ENCODE peak calls at places on chromosomes 4 and X, in six cellular contexts. One of them, this sample, is unnamed.
A peak's percentile ranks its signal among the peaks of the same experiment; 100 is the strongest.

GRCh38 chrX:123263246-123263757 is 79.2 kb downstream of the GRIA3 start:
- DNase-seq in endodermal cell: peak; percentile 77
- DNase-seq in fibroblast of lung: no peak
- DNase-seq in cardiac muscle cell: peak; percentile 1
- DNase-seq in ascending aorta: no peak
- DNase-seq in GM23338: peak; percentile 11
- DNase-seq in this sample: no peak

GRCh38 chrX:38837389-38837788 is 36.1 kb downstream of the MID1IP1 start:
- DNase-seq in endodermal cell: no peak
- DNase-seq in fibroblast of lung: peak; percentile 22
- DNase-seq in cardiac muscle cell: no peak
- DNase-seq in ascending aorta: no peak
- DNase-seq in GM23338: no peak
- DNase-seq in this sample: no peak

GRCh38 chr4:71209161-71209560 is 129.7 kb upstream of the SLC4A4 start:
- DNase-seq in endodermal cell: no peak
- DNase-seq in fibroblast of lung: peak; percentile 52
- DNase-seq in cardiac muscle cell: no peak
- DNase-seq in ascending aorta: no peak
- DNase-seq in GM23338: no peak
- DNase-seq in this sample: no peak

GRCh38 chr4:2843909-2844584 is 403 bp downstream of the ADD1 start:
- DNase-seq in endodermal cell: peak; percentile 78
- DNase-seq in fibroblast of lung: peak; percentile 25
- DNase-seq in cardiac muscle cell: peak; percentile 78
- DNase-seq in ascending aorta: no peak
- DNase-seq in GM23338: peak; percentile 61
- DNase-seq in this sample: no peak

GRCh38 chrX:102765794-102766193 is 45.3 kb downstream of the GPRASP3 start:
- DNase-seq in endodermal cell: no peak
- DNase-seq in fibroblast of lung: peak; percentile 64
- DNase-seq in cardiac muscle cell: no peak
- DNase-seq in ascending aorta: peak; percentile 68
- DNase-seq in GM23338: no peak
- DNase-seq in this sample: no peak

GRCh38 chr4:83947811-83948210 is 411.9 kb downstream of the GPAT3 start:
- DNase-seq in endodermal cell: no peak
- DNase-seq in fibroblast of lung: no peak
- DNase-seq in cardiac muscle cell: no peak
- DNase-seq in ascending aorta: no peak
- DNase-seq in GM23338: peak; percentile 28
- DNase-seq in this sample: no peak

GRCh38 chr4:175176710-175177109 is 258.6 kb downstream of the ADAM29 start:
- DNase-seq in endodermal cell: no peak
- DNase-seq in fibroblast of lung: no peak
- DNase-seq in cardiac muscle cell: no peak
- DNase-seq in ascending aorta: no peak
- DNase-seq in GM23338: no peak
- DNase-seq in this sample: no peak

GRCh38 chrX:53357799-53358530 is 64.5 kb downstream of the SMC1A start:
- DNase-seq in endodermal cell: no peak
- DNase-seq in fibroblast of lung: peak; percentile 53
- DNase-seq in cardiac muscle cell: no peak
- DNase-seq in ascending aorta: no peak
- DNase-seq in GM23338: peak; percentile 78
- DNase-seq in this sample: no peak

GRCh38 chr4:24800273-24800880 is 5.0 kb downstream of the SOD3 start:
- DNase-seq in endodermal cell: peak; percentile 75
- DNase-seq in fibroblast of lung: peak; percentile 53
- DNase-seq in cardiac muscle cell: no peak
- DNase-seq in ascending aorta: no peak
- DNase-seq in GM23338: peak; percentile 56
- DNase-seq in this sample: no peak

GRCh38 chr4:76058302-76058701 is 16.2 kb upstream of the ART3 start:
- DNase-seq in endodermal cell: no peak
- DNase-seq in fibroblast of lung: no peak
- DNase-seq in cardiac muscle cell: no peak
- DNase-seq in ascending aorta: no peak
- DNase-seq in GM23338: no peak
- DNase-seq in this sample: no peak

GRCh38 chrX:17032351-17032750 is 85.9 kb downstream of the REPS2 start:
- DNase-seq in endodermal cell: no peak
- DNase-seq in fibroblast of lung: peak; percentile 92
- DNase-seq in cardiac muscle cell: no peak
- DNase-seq in ascending aorta: peak; percentile 88
- DNase-seq in GM23338: no peak
- DNase-seq in this sample: no peak

GRCh38 chrX:53882331-53882730 is 161.9 kb downstream of the PHF8 start:
- DNase-seq in endodermal cell: peak; percentile 45
- DNase-seq in fibroblast of lung: peak; percentile 79
- DNase-seq in cardiac muscle cell: peak; percentile 2
- DNase-seq in ascending aorta: no peak
- DNase-seq in GM23338: no peak
- DNase-seq in this sample: no peak

DNA sequence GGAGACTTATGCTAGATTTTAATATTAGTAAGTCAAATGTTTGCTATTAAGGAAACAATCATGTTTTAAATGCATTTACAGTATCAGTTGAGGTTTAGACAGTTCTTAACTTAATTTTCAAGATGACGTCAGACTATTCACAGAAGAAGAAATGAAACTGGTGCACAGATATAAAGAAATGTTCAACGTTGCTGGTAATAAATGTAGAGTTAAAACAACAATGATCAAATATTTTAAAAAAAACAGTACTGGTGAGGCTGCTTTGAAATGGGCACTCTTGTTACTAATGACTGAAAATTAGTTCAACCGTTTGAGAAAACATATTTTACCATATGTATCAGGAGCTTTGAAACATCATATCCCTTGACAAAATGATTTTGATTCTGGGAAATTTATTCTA is 44.2 kb downstream of the ABHD18 start:
- DNase-seq in endodermal cell: no peak
- DNase-seq in fibroblast of lung: no peak
- DNase-seq in cardiac muscle cell: no peak
- DNase-seq in ascending aorta: no peak
- DNase-seq in GM23338: no peak
- DNase-seq in this sample: no peak
- H3K27ac ChIP-seq in endodermal cell: no peak overlapping the region
- H3K27ac ChIP-seq in fibroblast of lung: no peak overlapping the region
- H3K27ac ChIP-seq in cardiac muscle cell: no peak overlapping the region
- H3K27ac ChIP-seq in ascending aorta: no peak overlapping the region
- H3K27ac ChIP-seq in GM23338: no peak overlapping the region
- H3K27ac ChIP-seq in this sample: no peak overlapping the region

GRCh38 chr4:57098945-57099344 is 11.2 kb downstream of the IGFBP7 start:
- DNase-seq in endodermal cell: no peak
- DNase-seq in fibroblast of lung: peak; percentile 88
- DNase-seq in cardiac muscle cell: no peak
- DNase-seq in ascending aorta: no peak
- DNase-seq in GM23338: no peak
- DNase-seq in this sample: no peak

GRCh38 chr4:57102050-57102564 is 8.1 kb downstream of the IGFBP7 start:
- DNase-seq in endodermal cell: no peak
- DNase-seq in fibroblast of lung: peak; percentile 83
- DNase-seq in cardiac muscle cell: peak; percentile 85
- DNase-seq in ascending aorta: peak; percentile 85
- DNase-seq in GM23338: no peak
- DNase-seq in this sample: no peak

GRCh38 chr4:57103051-57103450 is 7.1 kb downstream of the IGFBP7 start:
- DNase-seq in endodermal cell: no peak
- DNase-seq in fibroblast of lung: no peak
- DNase-seq in cardiac muscle cell: no peak
- DNase-seq in ascending aorta: no peak
- DNase-seq in GM23338: peak; percentile 20
- DNase-seq in this sample: no peak

GRCh38 chr4:57099363-57099762 is 10.8 kb downstream of the IGFBP7 start:
- DNase-seq in endodermal cell: no peak
- DNase-seq in fibroblast of lung: no peak
- DNase-seq in cardiac muscle cell: no peak
- DNase-seq in ascending aorta: no peak
- DNase-seq in GM23338: no peak
- DNase-seq in this sample: no peak

GRCh38 chr4:57100979-57101629 is 9.1 kb downstream of the IGFBP7 start:
- DNase-seq in endodermal cell: no peak
- DNase-seq in fibroblast of lung: no peak
- DNase-seq in cardiac muscle cell: no peak
- DNase-seq in ascending aorta: no peak
- DNase-seq in GM23338: no peak
- DNase-seq in this sample: no peak
- H3K4me1 ChIP-seq in endodermal cell: no peaks in the 10 kb centered on the region
- H3K4me1 ChIP-seq in fibroblast of lung: peaks cover 28% of the 10 kb centered on the region
- H3K4me1 ChIP-seq in cardiac muscle cell: peaks cover 37% of the 10 kb centered on the region
- H3K4me1 ChIP-seq in ascending aorta: peaks cover 69% of the 10 kb centered on the region
- H3K4me1 ChIP-seq in GM23338: peaks cover 21% of the 10 kb centered on the region
- H3K4me1 ChIP-seq in this sample: peaks cover 13% of the 10 kb centered on the region

GRCh38 chr4:36286481-36286871 is 5.1 kb downstream of the DTHD1 start:
- DNase-seq in endodermal cell: no peak
- DNase-seq in fibroblast of lung: no peak
- DNase-seq in cardiac muscle cell: no peak
- DNase-seq in ascending aorta: no peak
- DNase-seq in GM23338: no peak
- DNase-seq in this sample: no peak
- H3K4me3 ChIP-seq in endodermal cell: no peak overlapping the region
- H3K4me3 ChIP-seq in fibroblast of lung: no peak overlapping the region
- H3K4me3 ChIP-seq in cardiac muscle cell: no peak overlapping the region
- H3K4me3 ChIP-seq in ascending aorta: no peak overlapping the region
- H3K4me3 ChIP-seq in GM23338: no peak overlapping the region
- H3K4me3 ChIP-seq in this sample: no peak overlapping the region

DNA sequence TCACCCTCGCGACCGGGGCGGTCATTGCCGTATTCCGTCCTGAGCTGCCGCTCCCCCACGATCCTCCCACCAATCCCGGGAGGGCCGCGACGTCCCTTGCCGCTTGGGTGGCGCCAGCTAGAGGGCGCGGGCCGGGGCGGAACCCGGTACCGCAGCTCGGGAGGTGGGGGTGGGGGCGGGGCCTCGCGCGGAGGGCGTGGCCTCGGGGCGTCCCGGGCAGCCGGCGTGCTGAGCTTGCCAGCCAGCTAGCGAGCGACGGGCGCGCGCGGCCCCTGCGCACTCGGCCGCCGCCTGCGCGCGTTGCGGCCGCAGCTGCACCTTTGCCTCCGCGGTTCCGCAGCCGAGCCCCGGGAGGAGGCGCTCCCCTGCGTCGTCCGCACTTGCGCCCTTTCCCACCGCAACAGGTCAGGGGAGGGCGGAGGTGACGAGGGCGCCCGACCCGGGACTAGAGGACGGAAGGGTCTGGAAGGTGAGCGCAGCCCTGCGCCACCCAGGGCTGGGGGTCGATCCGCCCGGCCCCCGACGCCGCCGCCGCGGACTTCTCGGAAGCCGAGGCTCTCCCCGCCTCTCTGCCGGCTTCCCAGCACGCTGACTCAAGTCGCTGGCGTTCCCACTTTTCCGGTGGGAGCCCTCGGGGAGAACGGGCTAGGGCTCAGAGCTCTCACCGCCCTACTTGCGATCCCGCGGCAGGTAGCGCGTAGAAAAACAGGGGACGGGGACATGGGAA is at the start of gene AFF1:
- DNase-seq in endodermal cell: peak; percentile 98
- DNase-seq in fibroblast of lung: peak; percentile 90
- DNase-seq in cardiac muscle cell: peak; percentile 96
- DNase-seq in ascending aorta: peak; percentile 97
- DNase-seq in GM23338: peak; percentile 94
- DNase-seq in this sample: peak; percentile 60
- H3K27ac ChIP-seq in endodermal cell: peak within 1 kb of the TSS; percentile 27
- H3K27ac ChIP-seq in fibroblast of lung: peak within 1 kb of the TSS; percentile 87
- H3K27ac ChIP-seq in cardiac muscle cell: peak within 1 kb of the TSS; percentile 89
- H3K27ac ChIP-seq in ascending aorta: peak within 1 kb of the TSS; percentile 94
- H3K27ac ChIP-seq in GM23338: peak within 1 kb of the TSS; percentile 93
- H3K27ac ChIP-seq in this sample: peak within 1 kb of the TSS; percentile 97

DNA sequence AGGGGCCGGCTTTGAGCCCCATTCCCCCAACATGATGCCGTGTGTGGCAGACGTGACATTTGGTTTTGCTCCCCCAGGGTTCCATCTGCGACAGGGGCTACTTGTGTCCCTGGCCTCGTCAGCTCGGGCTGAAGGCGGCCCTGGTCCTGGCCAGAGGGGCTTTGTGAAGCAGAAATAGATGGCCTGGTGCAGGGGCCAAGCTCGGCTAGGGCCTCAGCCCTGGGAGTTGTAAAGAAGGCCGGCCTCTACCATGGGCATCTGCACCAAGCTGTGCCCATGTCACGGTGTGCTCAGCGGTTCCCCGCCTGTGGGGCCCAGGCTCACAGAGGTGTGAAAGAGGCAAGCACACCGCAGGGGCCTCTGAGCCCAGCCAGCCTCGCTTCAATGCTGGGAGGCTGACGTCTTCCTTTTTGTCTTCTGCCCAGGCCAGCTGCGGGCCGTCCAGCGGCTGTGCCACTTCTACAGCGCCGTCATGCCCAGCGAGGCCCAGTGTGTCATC is 32.5 kb downstream of the SH3TC1 start:
- DNase-seq in endodermal cell: no peak
- DNase-seq in fibroblast of lung: no peak
- DNase-seq in cardiac muscle cell: no peak
- DNase-seq in ascending aorta: no peak
- DNase-seq in GM23338: no peak
- DNase-seq in this sample: no peak
- H3K4me1 ChIP-seq in endodermal cell: peaks cover 1% of the 10 kb centered on the region
- H3K4me1 ChIP-seq in fibroblast of lung: peaks cover 3% of the 10 kb centered on the region
- H3K4me1 ChIP-seq in cardiac muscle cell: no peaks in the 10 kb centered on the region
- H3K4me1 ChIP-seq in ascending aorta: peaks cover 13% of the 10 kb centered on the region
- H3K4me1 ChIP-seq in GM23338: no peaks in the 10 kb centered on the region
- H3K4me1 ChIP-seq in this sample: peaks cover 15% of the 10 kb centered on the region

GRCh38 chr4:20362148-20362547 is 110.4 kb downstream of the SLIT2 start:
- DNase-seq in endodermal cell: no peak
- DNase-seq in fibroblast of lung: no peak
- DNase-seq in cardiac muscle cell: no peak
- DNase-seq in ascending aorta: no peak
- DNase-seq in GM23338: peak; percentile 19
- DNase-seq in this sample: no peak
- H3K4me3 ChIP-seq in endodermal cell: no peak overlapping the region
- H3K4me3 ChIP-seq in fibroblast of lung: no peak overlapping the region
- H3K4me3 ChIP-seq in cardiac muscle cell: no peak overlapping the region
- H3K4me3 ChIP-seq in ascending aorta: no peak overlapping the region
- H3K4me3 ChIP-seq in GM23338: no peak overlapping the region
- H3K4me3 ChIP-seq in this sample: no peak overlapping the region

DNA sequence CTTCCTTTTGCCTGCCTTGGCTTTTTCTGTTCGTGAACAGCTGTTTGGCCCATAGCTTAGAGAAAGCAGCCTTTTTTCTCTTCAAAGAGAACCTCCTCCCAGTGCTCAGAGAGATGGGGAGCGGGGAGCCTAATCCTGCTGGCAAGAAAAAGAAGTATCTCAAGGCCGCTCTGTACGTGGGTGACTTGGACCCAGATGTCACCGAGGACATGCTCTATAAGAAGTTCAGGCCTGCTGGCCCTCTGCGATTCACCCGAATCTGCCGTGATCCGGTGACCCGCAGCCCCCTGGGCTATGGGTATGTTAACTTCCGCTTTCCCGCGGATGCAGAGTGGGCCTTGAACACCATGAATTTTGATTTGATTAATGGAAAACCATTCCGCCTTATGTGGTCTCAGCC is 826 bp downstream of the PABPC5 start:
- DNase-seq in endodermal cell: peak; percentile 63
- DNase-seq in fibroblast of lung: peak; percentile 13
- DNase-seq in cardiac muscle cell: no peak
- DNase-seq in ascending aorta: no peak
- DNase-seq in GM23338: peak; percentile 3
- DNase-seq in this sample: no peak
- H3K27ac ChIP-seq in endodermal cell: peak overlapping the region; percentile 78
- H3K27ac ChIP-seq in fibroblast of lung: peak overlapping the region; percentile 87
- H3K27ac ChIP-seq in cardiac muscle cell: peak overlapping the region; percentile 58
- H3K27ac ChIP-seq in ascending aorta: peak overlapping the region; percentile 74
- H3K27ac ChIP-seq in GM23338: no peak overlapping the region
- H3K27ac ChIP-seq in this sample: peak overlapping the region; percentile 42

GRCh38 chr4:81495308-81495707 is 23.6 kb upstream of the RASGEF1B start:
- DNase-seq in endodermal cell: no peak
- DNase-seq in fibroblast of lung: no peak
- DNase-seq in cardiac muscle cell: no peak
- DNase-seq in ascending aorta: no peak
- DNase-seq in GM23338: no peak
- DNase-seq in this sample: no peak
- H3K4me1 ChIP-seq in endodermal cell: peaks cover 10% of the 10 kb centered on the region
- H3K4me1 ChIP-seq in fibroblast of lung: no peaks in the 10 kb centered on the region
- H3K4me1 ChIP-seq in cardiac muscle cell: peaks cover 17% of the 10 kb centered on the region
- H3K4me1 ChIP-seq in ascending aorta: no peaks in the 10 kb centered on the region
- H3K4me1 ChIP-seq in GM23338: no peaks in the 10 kb centered on the region
- H3K4me1 ChIP-seq in this sample: peaks cover 20% of the 10 kb centered on the region

This sample was measured in esophagus squamous epithelium.